ENCODE peak calls at places on chromosomes 1 and 21, in four cellular contexts. E, G, Y and N are unnamed samples.

GRCh38 chr1:38194486-38194885 is 147.9 kb upstream of the POU3F1 start:
- DNase-seq in E (no peak), G (no peak), Y (no peak), N (no peak)

GRCh38 chr1:35047188-35047858 is 15.6 kb upstream of the ZMYM6 start:
- DNase-seq in E (no peak), G (no peak), Y (no peak), N (peak)

GRCh38 chr1:186286615-186287317 is 88.3 kb downstream of the TPR start:
- DNase-seq in Y (no peak), G (no peak), E (no peak), N (no peak)

GRCh38 chr1:43525995-43526394 is 4.7 kb upstream of the PTPRF start:
- DNase-seq in E (no peak), G (no peak), Y (no peak), N (peak)

GRCh38 chr1:151728151-151728711 is 6.9 kb downstream of the RIIAD1 start:
- DNase-seq in Y (no peak), E (peak), G (no peak), N (no peak)

GRCh38 chr1:167661527-167662436 is 31.8 kb downstream of the RCSD1 start:
- DNase-seq in Y (no peak), G (no peak), E (no peak), N (peak)

GRCh38 chr1:58809327-58810040 is 25.6 kb upstream of the JUN start:
- DNase-seq in Y (no peak), E (no peak), G (no peak), N (peak)

GRCh38 chr21:43277481-43278351 is 108.9 kb downstream of the CRYAA start:
- DNase-seq in G (no peak), Y (peak), E (no peak), N (no peak)

GRCh38 chr1:19042675-19043578 is 86.5 kb upstream of the IFFO2 start:
- DNase-seq in Y (no peak), G (no peak), E (no peak), N (no peak)

GRCh38 chr1:2470290-2471158 is 5.6 kb upstream of the PLCH2 start:
- DNase-seq in E (no peak), Y (no peak), G (no peak), N (no peak)

GRCh38 chr1:179812501-179813292 is 64.9 kb downstream of the TOR1AIP2 start:
- DNase-seq in G (no peak), Y (no peak), E (no peak), N (no peak)

GRCh38 chr1:175498002-175498401 is 245.4 kb downstream of the TNR start:
- DNase-seq in Y (no peak), G (no peak), E (no peak), N (peak)

GRCh38 chr1:65039508-65039907 is 73.2 kb upstream of the JAK1 start:
- DNase-seq in Y (no peak), G (no peak), E (no peak), N (no peak)

GRCh38 chr1:93029317-93029716 is 49.8 kb upstream of the MTF2 start:
- DNase-seq in E (no peak), Y (no peak), G (no peak), N (no peak)

GRCh38 chr1:21217812-21218596 is 41.3 kb upstream of the EIF4G3 start:
- DNase-seq in Y (no peak), G (no peak), E (no peak), N (peak)

GRCh38 chr1:58620926-58621325 is 43.9 kb upstream of the TACSTD2 start:
- DNase-seq in E (no peak), Y (no peak), G (no peak), N (no peak)

GRCh38 chr1:119384591-119384990 is 16.0 kb downstream of the HAO2 start:
- DNase-seq in E (no peak), G (no peak), Y (no peak), N (no peak)

GRCh38 chr1:168341576-168341975 is 60.9 kb downstream of the TBX19 start:
- DNase-seq in G (no peak), Y (no peak), E (no peak), N (peak)